ENCODE peak calls at places on chromosome 10, in four cellular contexts. H is T-helper 2 cell, L is fibroblast of the conjunctiva, V is OCI-LY7. I is an unnamed sample.

GRCh38 chr10:130169136-130169888 is 33.1 kb downstream of the GLRX3 start:
- DNase-seq in V (no peak), L (no peak), H (no peak), I (no peak)

GRCh38 chr10:14548474-14548873 is 217.8 kb upstream of the FRMD4A start:
- DNase-seq in H (no peak), V (no peak), L (no peak), I (no peak)

GRCh38 chr10:7475046-7475860 is 64.4 kb upstream of the SFMBT2 start:
- DNase-seq in V (no peak), H (no peak), L (no peak), I (no peak)

GRCh38 chr10:128178319-128178937 is 52.2 kb upstream of the MKI67 start:
- DNase-seq in H (peak; percentile 20), L (no peak), V (peak; percentile 35), I (no peak)

GRCh38 chr10:96306516-96306915 is 2.3 kb downstream of the DNTT start:
- DNase-seq in V (peak; percentile 88), L (no peak), H (no peak), I (no peak)

GRCh38 chr10:113605207-113605606 is 52.4 kb downstream of the HABP2 start:
- DNase-seq in L (no peak), V (no peak), H (no peak), I (no peak)

GRCh38 chr10:14022954-14023353 is 307.8 kb downstream of the FRMD4A start:
- DNase-seq in L (no peak), H (no peak), V (no peak), I (no peak)

GRCh38 chr10:23157691-23158369 is 34.3 kb upstream of the PTF1A start:
- DNase-seq in L (no peak), H (no peak), V (peak; percentile 64), I (peak; percentile 36)

GRCh38 chr10:47381427-47382379 is 2.4 kb downstream of the ZNF488 start:
- DNase-seq in L (no peak), V (no peak), H (no peak), I (no peak)

GRCh38 chr10:11367505-11367904 is 243.9 kb downstream of the USP6NL start:
- DNase-seq in H (no peak), V (no peak), L (no peak), I (no peak)

GRCh38 chr10:17199351-17199804 is 2.1 kb downstream of the TRDMT1 start:
- DNase-seq in V (no peak), H (no peak), L (peak; percentile 66), I (no peak)

GRCh38 chr10:75911426-75911825 is 480.0 kb downstream of the LRMDA start:
- DNase-seq in V (no peak), L (no peak), H (no peak), I (no peak)

GRCh38 chr10:74153123-74153522 is 2.1 kb downstream of the ADK start:
- DNase-seq in V (no peak), L (no peak), H (no peak), I (no peak)

GRCh38 chr10:69904533-69904932 is 102.8 kb downstream of the COL13A1 start:
- DNase-seq in V (no peak), H (no peak), L (no peak), I (no peak)

I was measured in GM18507.